ENCODE peak calls at places on chromosomes 5 and 9, in ten cellular contexts. Z, V, H, X, M, E, O, L, S and D are unnamed samples.
A peak's percentile ranks its signal among the peaks of the same experiment; 100 is the strongest.

GRCh38 chr5:72601861-72602260 is 94.7 kb upstream of the ZNF366 start:
- DNase-seq in H (no peak), O (no peak), S (no peak), X (no peak), E (no peak), L (no peak), V (no peak), Z (no peak), M (no peak), D (no peak)

GRCh38 chr5:9558319-9558965 is 12.6 kb upstream of the SEMA5A start:
- DNase-seq in X (no peak), H (no peak), O (no peak), V (no peak), E (no peak), S (no peak), M (no peak), L (peak; percentile 78), Z (no peak), D (no peak)

GRCh38 chr5:166436857-166437256 is 1854.6 kb upstream of the WWC1 start:
- DNase-seq in O (peak; percentile 26), E (no peak), M (no peak), S (no peak), V (peak; percentile 78), X (no peak), L (no peak), H (no peak), Z (no peak), D (no peak)

GRCh38 chr9:68540712-68541535 is at the start of gene TMEM252:
- DNase-seq in X (no peak), O (no peak), L (no peak), V (no peak), S (no peak), M (no peak), E (no peak), H (no peak), Z (no peak), D (no peak)

GRCh38 chr9:77651203-77651602 is 3.1 kb upstream of the GNA14 start:
- DNase-seq in H (no peak), L (no peak), V (no peak), Z (no peak), S (no peak), X (no peak), M (no peak), E (no peak), O (no peak), D (no peak)

GRCh38 chr9:93911871-93912554 is 43.1 kb downstream of the BARX1 start:
- DNase-seq in H (no peak), O (no peak), M (no peak), Z (no peak), E (no peak), X (no peak), S (no peak), L (no peak), V (no peak), D (peak; percentile 27)

GRCh38 chr5:149860801-149861322 is 83.7 kb downstream of the PDE6A start:
- DNase-seq in Z (no peak), M (no peak), L (no peak), S (no peak), H (peak; percentile 68), E (peak; percentile 88), V (peak; percentile 27), X (no peak), O (peak; percentile 26), D (no peak)

GRCh38 chr9:68998344-68998743 is 15.6 kb downstream of the PRKACG start:
- DNase-seq in O (no peak), Z (no peak), X (no peak), M (no peak), S (no peak), L (no peak), E (no peak), H (no peak), V (no peak), D (no peak)

GRCh38 chr9:86747711-86748110 is 199.6 kb downstream of the GAS1 start:
- DNase-seq in O (no peak), V (no peak), H (no peak), X (no peak), M (no peak), E (no peak), L (no peak), Z (no peak), S (no peak), D (no peak)

GRCh38 chr5:158287643-158288228 is 428.8 kb upstream of the CLINT1 start:
- DNase-seq in Z (no peak), E (no peak), L (peak; percentile 29), X (no peak), V (peak; percentile 50), M (no peak), H (no peak), O (peak; percentile 94), S (no peak), D (no peak)

GRCh38 chr5:134174841-134175839 is 1.6 kb downstream of the SKP1 start:
- DNase-seq in H (no peak), S (no peak), X (no peak), E (peak; percentile 9), L (no peak), O (peak; percentile 60), M (peak; percentile 51), V (no peak), Z (no peak), D (no peak)

GRCh38 chr9:19492775-19493173 is 84.0 kb downstream of the ACER2 start:
- DNase-seq in X (no peak), O (no peak), M (no peak), E (no peak), V (no peak), Z (no peak), S (no peak), H (no peak), L (no peak), D (no peak)

GRCh38 chr5:72018158-72018803 is 89.0 kb upstream of the MAP1B start:
- DNase-seq in L (peak; percentile 73), M (peak; percentile 65), V (no peak), S (peak; percentile 23), H (peak; percentile 56), O (no peak), E (peak; percentile 66), Z (peak; percentile 35), X (peak; percentile 66), D (peak; percentile 45)

GRCh38 chr9:89154651-89155336 is 23.8 kb downstream of the SHC3 start:
- DNase-seq in E (no peak), M (peak; percentile 54), O (peak; percentile 97), V (peak; percentile 87), Z (no peak), S (no peak), H (no peak), L (no peak), X (no peak), D (no peak)

GRCh38 chr5:94403483-94403882 is 214.9 kb downstream of the KIAA0825 start:
- DNase-seq in E (no peak), X (no peak), O (no peak), L (no peak), Z (no peak), S (no peak), V (no peak), H (no peak), M (no peak), D (no peak)

DNA sequence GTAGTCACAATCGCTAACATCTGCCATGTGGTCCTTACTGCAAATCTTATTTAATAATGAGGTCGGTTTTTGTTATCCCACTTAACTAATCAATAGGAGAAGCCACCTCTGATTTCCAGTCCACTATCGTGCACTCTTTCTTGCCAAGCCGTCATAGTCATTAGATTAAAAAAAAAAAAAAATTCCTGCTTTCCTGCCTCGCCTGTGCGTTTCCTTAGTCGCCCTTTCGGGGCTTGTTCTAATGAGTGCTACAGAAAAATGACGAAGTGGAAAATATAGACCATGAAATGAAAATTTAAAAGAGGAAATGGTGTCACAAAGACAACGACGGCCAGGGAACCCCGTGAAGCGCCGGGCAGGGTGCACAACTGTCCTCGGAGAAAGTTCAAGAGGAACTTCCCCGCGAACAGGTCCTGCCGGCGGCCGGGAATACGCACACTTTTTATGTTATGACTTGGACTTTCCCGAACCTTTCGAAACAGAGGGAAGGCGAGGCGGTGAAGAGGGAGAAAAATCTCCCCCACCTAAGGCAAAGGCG is 312 bp upstream of the RUFY1 start:
- DNase-seq in E (no peak), H (no peak), V (no peak), Z (no peak), X (no peak), L (no peak), M (peak; percentile 78), O (peak; percentile 51), S (no peak), D (no peak)
- TF ChIP-seq CTCF in E (no peak), H (no peak), V (no peak), Z (no peak), X (no peak), L (no peak), M (no peak), O (no peak), S (no peak), D (no peak)

GRCh38 chr5:168324864-168325615 is 33.6 kb downstream of the WWC1 start:
- DNase-seq in O (peak; percentile 40), Z (no peak), M (no peak), L (peak; percentile 60), S (peak; percentile 43), V (no peak), X (no peak), E (no peak), H (no peak), D (no peak)
- TF ChIP-seq CTCF in O (no peak), Z (no peak), M (no peak), L (no peak), S (no peak), V (no peak), X (no peak), E (no peak), H (no peak), D (no peak)

GRCh38 chr5:58724992-58725391 is 142.1 kb downstream of the RAB3C start:
- DNase-seq in L (no peak), O (no peak), M (no peak), Z (no peak), X (no peak), V (no peak), E (no peak), S (no peak), H (no peak), D (no peak)
- TF ChIP-seq CTCF in L (no peak), O (no peak), M (no peak), Z (no peak), X (no peak), V (no peak), E (no peak), S (no peak), H (no peak), D (no peak)

GRCh38 chr5:161009817-161010216 is 157.8 kb upstream of the ATP10B start:
- DNase-seq in M (no peak), L (no peak), H (no peak), S (no peak), O (no peak), X (no peak), E (no peak), Z (no peak), V (no peak), D (no peak)

GRCh38 chr5:161007879-161008278 is 155.9 kb upstream of the ATP10B start:
- DNase-seq in L (no peak), H (no peak), V (no peak), O (no peak), X (no peak), Z (no peak), M (no peak), S (no peak), E (no peak), D (no peak)

DNA sequence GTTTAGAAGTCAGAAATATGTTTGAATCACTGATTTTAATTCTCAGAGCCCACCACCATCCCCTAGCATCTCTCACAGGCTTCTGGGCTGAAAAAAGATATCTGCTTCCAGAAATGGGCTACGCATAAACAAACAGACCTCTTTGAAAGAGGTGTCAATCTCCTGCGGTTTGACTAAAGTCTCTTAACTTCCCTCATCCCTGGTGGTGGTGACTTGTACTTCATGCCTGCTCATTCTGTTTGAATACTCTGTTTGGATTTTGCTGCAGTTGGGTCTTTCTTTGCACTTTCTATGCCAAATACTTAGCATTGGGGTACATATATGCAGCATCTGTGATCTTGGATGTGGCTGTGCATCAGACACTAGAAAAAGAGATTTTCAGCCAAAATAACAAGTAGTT is 157.2 kb upstream of the ATP10B start:
- DNase-seq in V (no peak), E (no peak), L (no peak), M (no peak), Z (no peak), H (no peak), O (no peak), S (no peak), X (no peak), D (no peak)
- TF ChIP-seq CTCF in V (no peak), E (no peak), L (no peak), M (no peak), Z (no peak), H (no peak), O (no peak), S (no peak), X (no peak), D (no peak)